ENCODE peak calls at places on chromosome 16, in six cellular contexts. N is stomach; G is psoas muscle; H is breast epithelium; Q is GM23338; F is CD4-positive, alpha-beta memory T cell. K is an unnamed sample.

GRCh38 chr16:89185062-89185751 is 13.7 kb downstream of the CDH15 start:
- DNase-seq in N (no peak), G (peak), H (no peak), Q (peak), F (peak), K (no peak)

GRCh38 chr16:19833176-19833575 is 51.5 kb downstream of the GPRC5B start:
- DNase-seq in N (no peak), G (no peak), H (no peak), Q (no peak), F (no peak), K (no peak)

GRCh38 chr16:67349172-67349571 is 22.6 kb downstream of the LRRC36 start:
- DNase-seq in N (no peak), G (no peak), H (no peak), Q (peak), F (peak), K (no peak)

GRCh38 chr16:15973460-15973859 is 24.0 kb downstream of the ABCC1 start:
- DNase-seq in N (no peak), G (peak), H (no peak), Q (no peak), F (no peak), K (no peak)

GRCh38 chr16:29816694-29817441 is 916 bp downstream of the PAGR1 start:
- DNase-seq in N (peak), G (peak), H (no peak), Q (peak), F (peak), K (peak)

GRCh38 chr16:8751481-8752311 is 45.7 kb downstream of the TMEM186 start:
- DNase-seq in N (no peak), G (no peak), H (no peak), Q (peak), F (no peak), K (no peak)

GRCh38 chr16:63720848-63721247 is 1401.0 kb downstream of the CDH11 start:
- DNase-seq in N (no peak), G (no peak), H (no peak), Q (no peak), F (no peak), K (no peak)

GRCh38 chr16:67542464-67542863 is 13.8 kb downstream of the RIPOR1 start:
- DNase-seq in N (peak), G (peak), H (no peak), Q (peak), F (peak), K (no peak)

GRCh38 chr16:12646490-12647274 is 157.0 kb downstream of the CPPED1 start:
- DNase-seq in N (peak), G (no peak), H (no peak), Q (no peak), F (peak), K (no peak)

GRCh38 chr16:48540222-48540900 is 69.6 kb downstream of the N4BP1 start:
- DNase-seq in N (no peak), G (no peak), H (no peak), Q (no peak), F (no peak), K (peak)

GRCh38 chr16:67013823-67014640 is 14.9 kb upstream of the CBFB start:
- DNase-seq in N (peak), G (peak), H (peak), Q (peak), F (peak), K (peak)

GRCh38 chr16:14497245-14498082 is 132.6 kb downstream of the PARN start:
- DNase-seq in N (no peak), G (no peak), H (no peak), Q (no peak), F (no peak), K (no peak)

GRCh38 chr16:9567674-9568073 is 476.2 kb downstream of the HAPSTR1 start:
- DNase-seq in N (no peak), G (no peak), H (no peak), Q (no peak), F (no peak), K (peak)

GRCh38 chr16:88831838-88832237 is 20.1 kb upstream of the APRT start:
- DNase-seq in N (no peak), G (no peak), H (no peak), Q (no peak), F (no peak), K (no peak)

GRCh38 chr16:2497116-2497630 is 16.6 kb upstream of the ATP6V0C start:
- DNase-seq in N (no peak), G (peak), H (no peak), Q (no peak), F (no peak), K (no peak)

GRCh38 chr16:31470615-31471014 is 1.3 kb upstream of the TGFB1I1 start:
- DNase-seq in N (no peak), G (no peak), H (no peak), Q (no peak), F (no peak), K (no peak)

GRCh38 chr16:68227183-68227793 is 8.6 kb downstream of the ESRP2 start:
- DNase-seq in N (peak), G (no peak), H (no peak), Q (no peak), F (no peak), K (no peak)

GRCh38 chr16:22191966-22192260 is 14.2 kb upstream of the EEF2K start:
- DNase-seq in N (no peak), G (peak), H (no peak), Q (no peak), F (no peak), K (no peak)

GRCh38 chr16:79821911-79822310 is 221.4 kb upstream of the MAF start:
- DNase-seq in N (peak), G (no peak), H (no peak), Q (no peak), F (no peak), K (no peak)

GRCh38 chr16:4591706-4592470 is 22.8 kb downstream of the UBALD1 start:
- DNase-seq in N (no peak), G (no peak), H (no peak), Q (no peak), F (no peak), K (no peak)

GRCh38 chr16:4597174-4597573 is 17.5 kb downstream of the UBALD1 start:
- DNase-seq in N (peak), G (no peak), H (no peak), Q (no peak), F (no peak), K (no peak)

GRCh38 chr16:4594433-4595410 is 20.0 kb downstream of the UBALD1 start:
- DNase-seq in N (no peak), G (no peak), H (no peak), Q (no peak), F (no peak), K (no peak)

GRCh38 chr16:4591191-4591590 is 23.5 kb downstream of the UBALD1 start:
- DNase-seq in N (no peak), G (no peak), H (no peak), Q (no peak), F (no peak), K (no peak)

DNA sequence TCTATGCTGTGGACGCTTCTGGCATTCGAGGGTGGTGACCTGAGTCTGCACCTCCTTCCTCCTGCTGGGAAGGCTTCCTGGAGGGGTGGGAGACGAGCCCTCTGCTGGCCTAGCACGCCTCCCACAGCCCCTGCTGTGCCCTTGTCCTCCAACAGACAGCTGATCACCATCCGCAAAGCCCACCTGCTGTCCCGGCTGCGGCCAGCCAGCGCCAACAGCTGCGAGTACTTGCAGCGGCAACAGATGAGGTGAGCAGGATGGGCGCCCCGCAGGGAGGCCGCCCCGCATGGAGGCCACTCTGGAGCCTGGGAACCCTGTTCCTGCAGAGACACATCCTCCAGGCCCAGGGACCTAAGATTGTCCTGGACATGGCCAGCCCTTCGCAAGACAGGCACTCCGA is 21.6 kb downstream of the UBALD1 start:
- DNase-seq in N (no peak), G (no peak), H (no peak), Q (peak), F (no peak), K (no peak)
- H3K27ac ChIP-seq in N (no peak), G (no peak), H (no peak), Q (no peak), F (no peak), K (no peak)

GRCh38 chr16:50709061-50709695 is 15.8 kb downstream of the NOD2 start:
- DNase-seq in N (no peak), G (no peak), H (no peak), Q (no peak), F (no peak), K (no peak)

GRCh38 chr16:50712568-50712914 is 19.1 kb downstream of the NOD2 start:
- DNase-seq in N (no peak), G (no peak), H (no peak), Q (no peak), F (no peak), K (no peak)

GRCh38 chr16:50709980-50710379 is 16.6 kb downstream of the NOD2 start:
- DNase-seq in N (no peak), G (no peak), H (no peak), Q (peak), F (no peak), K (no peak)

GRCh38 chr16:50711040-50711439 is 17.6 kb downstream of the NOD2 start:
- DNase-seq in N (no peak), G (no peak), H (peak), Q (no peak), F (no peak), K (no peak)

DNA sequence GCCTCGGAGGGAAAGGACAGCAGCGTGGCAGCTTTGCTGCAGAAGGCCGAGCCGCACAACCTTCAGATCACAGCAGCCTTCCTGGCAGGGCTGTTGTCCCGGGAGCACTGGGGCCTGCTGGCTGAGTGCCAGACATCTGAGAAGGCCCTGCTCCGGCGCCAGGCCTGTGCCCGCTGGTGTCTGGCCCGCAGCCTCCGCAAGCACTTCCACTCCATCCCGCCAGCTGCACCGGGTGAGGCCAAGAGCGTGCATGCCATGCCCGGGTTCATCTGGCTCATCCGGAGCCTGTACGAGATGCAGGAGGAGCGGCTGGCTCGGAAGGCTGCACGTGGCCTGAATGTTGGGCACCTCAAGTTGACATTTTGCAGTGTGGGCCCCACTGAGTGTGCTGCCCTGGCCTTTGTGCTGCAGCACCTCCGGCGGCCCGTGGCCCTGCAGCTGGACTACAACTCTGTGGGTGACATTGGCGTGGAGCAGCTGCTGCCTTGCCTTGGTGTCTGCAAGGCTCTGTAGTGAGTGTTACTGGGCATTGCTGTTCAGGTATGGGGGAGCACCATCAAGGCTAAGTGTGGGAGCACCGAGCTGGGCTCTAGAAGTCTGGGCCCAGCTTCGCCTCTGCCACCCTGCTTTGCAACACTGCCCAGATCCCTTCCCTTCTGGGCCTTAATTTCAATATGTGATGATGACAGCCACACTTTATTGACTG is 18.6 kb downstream of the NOD2 start:
- DNase-seq in N (no peak), G (peak), H (peak), Q (no peak), F (no peak), K (no peak)
- H3K27ac ChIP-seq in N (no peak), G (peak), H (no peak), Q (no peak), F (no peak), K (peak)

GRCh38 chr16:17367034-17367433 is 103.7 kb downstream of the XYLT1 start:
- DNase-seq in N (no peak), G (no peak), H (no peak), Q (no peak), F (no peak), K (no peak)

GRCh38 chr16:17365591-17366298 is 105.0 kb downstream of the XYLT1 start:
- DNase-seq in N (no peak), G (no peak), H (no peak), Q (no peak), F (no peak), K (no peak)

GRCh38 chr16:17367932-17368331 is 102.8 kb downstream of the XYLT1 start:
- DNase-seq in N (no peak), G (no peak), H (no peak), Q (peak), F (no peak), K (no peak)

GRCh38 chr16:17365211-17365541 is 105.6 kb downstream of the XYLT1 start:
- DNase-seq in N (no peak), G (no peak), H (no peak), Q (no peak), F (no peak), K (no peak)

GRCh38 chr16:17366299-17366961 is 104.3 kb downstream of the XYLT1 start:
- DNase-seq in N (no peak), G (no peak), H (no peak), Q (no peak), F (no peak), K (no peak)
- H3K27ac ChIP-seq in N (peak), G (no peak), H (no peak), Q (peak), F (no peak), K (no peak)

DNA sequence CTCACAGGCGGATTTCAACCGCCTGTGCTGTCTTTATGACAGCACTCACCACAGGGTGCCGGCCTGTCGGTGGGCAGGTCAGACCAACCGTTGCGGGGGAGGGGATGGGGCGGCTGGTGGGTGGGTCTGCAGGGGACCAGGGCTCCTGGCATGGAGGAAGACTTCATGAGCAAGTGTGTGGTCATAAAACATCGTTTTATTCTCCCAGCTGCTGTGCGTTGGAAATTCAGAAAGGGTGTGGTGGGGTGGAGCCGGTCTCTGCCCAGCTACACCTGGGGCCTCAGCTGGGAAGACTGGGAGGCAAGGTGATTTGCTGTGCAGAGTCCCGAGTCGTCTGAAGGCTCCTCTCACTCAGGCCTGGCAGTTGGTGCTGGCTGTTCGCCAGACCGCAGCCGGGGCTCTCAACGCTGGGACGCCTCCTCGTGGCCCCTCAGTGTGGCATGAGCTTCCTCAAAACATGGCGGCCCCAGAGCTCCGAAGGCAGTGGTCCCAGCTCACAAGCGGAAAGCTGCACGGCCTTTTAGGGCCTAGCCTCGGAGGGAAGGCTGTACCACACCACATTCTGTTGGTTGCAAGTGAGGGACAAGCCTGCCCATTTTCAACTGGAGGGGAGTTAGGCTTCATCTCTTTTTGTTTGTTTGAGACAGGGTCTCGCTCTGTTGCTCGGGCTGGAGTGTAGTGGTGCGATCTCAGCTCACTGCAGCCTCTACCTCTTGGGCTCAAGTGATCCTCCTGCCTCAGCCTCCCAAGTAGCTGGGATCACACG is 45.8 kb upstream of the GSE1 start:
- DNase-seq in N (no peak), G (no peak), H (no peak), Q (peak), F (no peak), K (no peak)
- H3K27ac ChIP-seq in N (peak), G (no peak), H (no peak), Q (no peak), F (no peak), K (no peak)

GRCh38 chr16:72291531-72291981 is 119.6 kb upstream of the PMFBP1 start:
- DNase-seq in N (no peak), G (no peak), H (no peak), Q (no peak), F (no peak), K (no peak)
- H3K27ac ChIP-seq in N (no peak), G (no peak), H (peak), Q (no peak), F (no peak), K (peak)

GRCh38 chr16:4212207-4212933 is 29.5 kb downstream of the SRL start:
- DNase-seq in N (no peak), G (peak), H (no peak), Q (no peak), F (no peak), K (no peak)

GRCh38 chr16:4215106-4215505 is 26.8 kb downstream of the SRL start:
- DNase-seq in N (no peak), G (peak), H (no peak), Q (no peak), F (no peak), K (no peak)

GRCh38 chr16:4212934-4213296 is 29.0 kb downstream of the SRL start:
- DNase-seq in N (no peak), G (peak), H (no peak), Q (no peak), F (no peak), K (no peak)

GRCh38 chr16:4214215-4214621 is 27.7 kb downstream of the SRL start:
- DNase-seq in N (peak), G (peak), H (no peak), Q (no peak), F (no peak), K (no peak)

DNA sequence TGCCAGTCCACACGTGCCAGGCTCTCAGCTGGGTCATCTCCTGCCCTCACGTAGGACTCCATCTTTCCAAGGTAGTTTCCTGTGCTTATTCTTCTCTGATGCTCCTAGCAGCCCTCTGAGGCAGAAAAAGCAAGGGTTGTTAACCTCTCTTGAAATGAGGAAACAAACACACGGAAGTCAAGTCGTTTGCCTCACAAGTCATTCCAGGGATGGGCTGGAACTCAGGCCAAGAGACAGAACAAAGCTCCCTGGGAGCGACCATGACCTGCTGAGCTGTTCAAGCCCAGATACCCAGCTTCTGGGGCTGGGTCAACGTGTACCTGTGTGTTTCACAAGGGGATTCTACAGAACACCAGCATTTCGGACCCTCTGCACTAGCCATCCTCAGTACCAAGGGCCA is 28.2 kb downstream of the SRL start:
- DNase-seq in N (peak), G (no peak), H (no peak), Q (no peak), F (no peak), K (no peak)
- H3K27ac ChIP-seq in N (peak), G (peak), H (peak), Q (no peak), F (no peak), K (peak)

GRCh38 chr16:5383737-5384136 is 286.1 kb upstream of the EEF2KMT start:
- DNase-seq in N (no peak), G (no peak), H (no peak), Q (no peak), F (no peak), K (no peak)

GRCh38 chr16:5382484-5382883 is 284.9 kb upstream of the EEF2KMT start:
- DNase-seq in N (no peak), G (no peak), H (no peak), Q (no peak), F (no peak), K (no peak)

GRCh38 chr16:5379948-5380347 is 282.4 kb upstream of the EEF2KMT start:
- DNase-seq in N (no peak), G (no peak), H (no peak), Q (no peak), F (no peak), K (no peak)

GRCh38 chr16:5378531-5378930 is 280.9 kb upstream of the EEF2KMT start:
- DNase-seq in N (no peak), G (no peak), H (no peak), Q (peak), F (no peak), K (no peak)

DNA sequence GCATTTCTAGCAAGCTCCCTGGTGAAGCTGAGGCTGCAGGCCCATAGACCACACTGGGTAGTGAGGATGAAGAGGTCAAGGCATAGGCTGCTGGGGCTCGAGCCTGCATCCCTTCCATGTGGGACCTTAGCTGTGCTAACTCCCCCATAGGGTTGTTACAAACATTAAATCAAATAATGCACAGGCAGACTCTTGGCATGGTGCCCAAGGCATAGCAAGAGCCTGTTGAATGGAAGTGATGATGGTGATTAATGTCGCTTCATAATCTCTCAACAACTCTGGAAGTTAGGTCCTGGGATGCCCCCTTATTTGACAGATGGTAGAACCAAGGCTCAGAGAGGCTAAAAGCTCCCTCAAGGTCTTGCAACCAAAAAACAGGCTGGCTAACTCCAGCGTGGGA is 283.9 kb upstream of the EEF2KMT start:
- DNase-seq in N (no peak), G (no peak), H (no peak), Q (no peak), F (no peak), K (no peak)
- H3K27ac ChIP-seq in N (no peak), G (no peak), H (no peak), Q (no peak), F (no peak), K (no peak)

GRCh38 chr16:878071-878784 is 77.7 kb upstream of the GNG13 start:
- DNase-seq in N (no peak), G (peak), H (no peak), Q (peak), F (peak), K (no peak)
- H3K27ac ChIP-seq in N (no peak), G (no peak), H (no peak), Q (no peak), F (no peak), K (no peak)

GRCh38 chr16:83404261-83404660 is 403.5 kb upstream of the HSBP1 start:
- DNase-seq in N (no peak), G (no peak), H (no peak), Q (no peak), F (no peak), K (no peak)
- H3K27ac ChIP-seq in N (no peak), G (no peak), H (no peak), Q (no peak), F (no peak), K (no peak)

DNA sequence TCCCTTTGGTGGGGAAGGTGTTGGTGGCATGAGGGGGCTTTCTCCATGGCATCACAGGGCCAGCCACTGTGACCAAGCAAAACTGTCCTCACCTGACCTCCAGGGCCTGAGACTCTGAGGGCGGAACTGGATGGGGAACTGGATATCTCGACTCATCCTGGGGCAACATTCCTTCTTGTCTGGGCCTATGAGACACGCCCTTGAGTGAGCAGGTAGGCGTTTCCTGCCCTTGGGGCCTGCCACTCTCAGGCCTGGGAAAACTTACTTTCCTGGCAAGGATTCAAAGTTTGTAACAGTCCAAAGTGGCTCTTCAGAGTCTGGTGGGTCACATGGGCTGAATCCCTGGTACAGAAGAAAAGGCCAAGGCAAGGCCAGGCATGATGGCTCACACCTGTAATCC is 9.6 kb downstream of the MT1X start:
- DNase-seq in N (no peak), G (no peak), H (peak), Q (peak), F (no peak), K (peak)
- H3K27ac ChIP-seq in N (no peak), G (peak), H (peak), Q (no peak), F (no peak), K (no peak)

K was measured in left lung.